ENCODE peak calls at places on chromosomes 6 and 20, in eight cellular contexts. X, T, J, M, N, H, D and V are unnamed samples.

GRCh38 chr20:38843346-38843745 is 37.8 kb downstream of the PPP1R16B start:
- DNase-seq in X (no peak), T (no peak), J (no peak), M (peak; percentile 70), N (peak; percentile 22), H (peak; percentile 45), D (peak; percentile 55), V (no peak)

GRCh38 chr20:2578430-2579192 is 42.2 kb downstream of the TMC2 start:
- DNase-seq in X (no peak), T (no peak), J (no peak), M (no peak), N (no peak), H (peak; percentile 20), D (peak; percentile 34), V (peak; percentile 9)

GRCh38 chr6:139757766-139758655 is 383.6 kb upstream of the CITED2 start:
- DNase-seq in X (no peak), T (no peak), J (no peak), M (no peak), N (no peak), H (no peak), D (no peak), V (no peak)

GRCh38 chr6:128882991-128883571 is at the start of gene LAMA2:
- DNase-seq in X (peak; percentile 50), T (peak; percentile 58), J (peak; percentile 59), M (no peak), N (no peak), H (no peak), D (no peak), V (no peak)

GRCh38 chr6:167733740-167734661 is 92.7 kb upstream of the AFDN start:
- DNase-seq in X (no peak), T (peak; percentile 74), J (no peak), M (no peak), N (no peak), H (peak; percentile 32), D (no peak), V (no peak)

GRCh38 chr6:151475653-151476523 is 17.9 kb upstream of the CCDC170 start:
- DNase-seq in X (no peak), T (peak; percentile 54), J (no peak), M (peak; percentile 38), N (no peak), H (peak; percentile 66), D (no peak), V (peak; percentile 48)

GRCh38 chr20:33664762-33665144 is 2.0 kb upstream of the ACTL10 start:
- DNase-seq in X (no peak), T (no peak), J (peak; percentile 33), M (peak; percentile 60), N (no peak), H (no peak), D (no peak), V (no peak)

GRCh38 chr20:9323622-9324021 is 190.8 kb upstream of the LAMP5 start:
- DNase-seq in X (peak; percentile 10), T (no peak), J (no peak), M (no peak), N (no peak), H (peak; percentile 13), D (no peak), V (no peak)

GRCh38 chr20:60271597-60271996 is 313.4 kb downstream of the CDH26 start:
- DNase-seq in X (no peak), T (peak; percentile 8), J (no peak), M (no peak), N (no peak), H (peak; percentile 26), D (no peak), V (peak; percentile 3)

GRCh38 chr6:3786131-3786530 is 34.6 kb upstream of the PXDC1 start:
- DNase-seq in X (no peak), T (no peak), J (no peak), M (no peak), N (no peak), H (no peak), D (no peak), V (no peak)

GRCh38 chr6:45532626-45533258 is 155.0 kb upstream of the SUPT3H start:
- DNase-seq in X (no peak), T (peak; percentile 19), J (no peak), M (no peak), N (no peak), H (no peak), D (no peak), V (no peak)